ENCODE peak calls at places on chromosomes 4 and X, in seven cellular contexts. K is left lung, H is breast epithelium, O is fibroblast of lung, R is progenitor cell of endocrine pancreas, U is neural crest cell, P is ovary. Q is an unnamed sample.
A peak's percentile ranks its signal among the peaks of the same experiment; 100 is the strongest.

GRCh38 chr4:88244821-88245579 is 39.4 kb downstream of the PPM1K start:
- DNase-seq in P (no peak), K (no peak), H (no peak), R (no peak), U (no peak), O (no peak), Q (no peak)

GRCh38 chr4:151455212-151455611 is 46.2 kb downstream of the FHIP1A start:
- DNase-seq in R (no peak), K (no peak), U (no peak), H (no peak), O (no peak), P (no peak), Q (no peak)

GRCh38 chr4:128519163-128519810 is 231.7 kb upstream of the PGRMC2 start:
- DNase-seq in R (no peak), H (no peak), P (peak; percentile 44), U (no peak), K (no peak), O (peak; percentile 74), Q (no peak)

GRCh38 chrX:120302434-120302833 is 8.8 kb downstream of the TMEM255A start:
- DNase-seq in U (no peak), R (no peak), K (peak; percentile 58), H (no peak), O (no peak), P (no peak), Q (no peak)

GRCh38 chrX:136250191-136251041 is 784 bp downstream of the MAP7D3 start:
- DNase-seq in U (no peak), H (no peak), P (peak; percentile 29), O (peak; percentile 37), R (no peak), K (no peak), Q (no peak)

GRCh38 chrX:97039363-97040029 is 155.8 kb downstream of the RPA4 start:
- DNase-seq in P (peak; percentile 8), K (no peak), U (no peak), R (no peak), H (no peak), O (peak; percentile 66), Q (no peak)

GRCh38 chr4:87989765-87990164 is 14.3 kb downstream of the SPP1 start:
- DNase-seq in O (no peak), H (no peak), R (no peak), K (no peak), U (no peak), P (no peak), Q (no peak)

GRCh38 chrX:67787196-67787595 is 243.4 kb downstream of the AR start:
- DNase-seq in P (no peak), U (no peak), H (no peak), R (no peak), K (no peak), O (no peak), Q (no peak)

GRCh38 chr4:168574581-168575295 is 77.9 kb downstream of the PALLD start:
- DNase-seq in R (no peak), U (no peak), H (no peak), P (no peak), O (peak; percentile 84), K (no peak), Q (no peak)

GRCh38 chrX:21974011-21974385 is 33.5 kb downstream of the SMS start:
- DNase-seq in R (no peak), H (no peak), K (no peak), O (peak; percentile 46), U (no peak), P (no peak), Q (no peak)

GRCh38 chrX:42746606-42747005 is 31.4 kb downstream of the PPP1R2C start:
- DNase-seq in H (no peak), O (peak; percentile 89), K (no peak), U (no peak), R (no peak), P (no peak), Q (no peak)

GRCh38 chr4:185735887-185736286 is 76.1 kb downstream of the SORBS2 start:
- DNase-seq in H (no peak), P (no peak), O (no peak), K (no peak), R (no peak), U (no peak), Q (no peak)

GRCh38 chr4:145930592-145930991 is 8.0 kb downstream of the ZNF827 start:
- DNase-seq in R (no peak), H (no peak), U (no peak), P (no peak), K (no peak), O (no peak), Q (no peak)

DNA sequence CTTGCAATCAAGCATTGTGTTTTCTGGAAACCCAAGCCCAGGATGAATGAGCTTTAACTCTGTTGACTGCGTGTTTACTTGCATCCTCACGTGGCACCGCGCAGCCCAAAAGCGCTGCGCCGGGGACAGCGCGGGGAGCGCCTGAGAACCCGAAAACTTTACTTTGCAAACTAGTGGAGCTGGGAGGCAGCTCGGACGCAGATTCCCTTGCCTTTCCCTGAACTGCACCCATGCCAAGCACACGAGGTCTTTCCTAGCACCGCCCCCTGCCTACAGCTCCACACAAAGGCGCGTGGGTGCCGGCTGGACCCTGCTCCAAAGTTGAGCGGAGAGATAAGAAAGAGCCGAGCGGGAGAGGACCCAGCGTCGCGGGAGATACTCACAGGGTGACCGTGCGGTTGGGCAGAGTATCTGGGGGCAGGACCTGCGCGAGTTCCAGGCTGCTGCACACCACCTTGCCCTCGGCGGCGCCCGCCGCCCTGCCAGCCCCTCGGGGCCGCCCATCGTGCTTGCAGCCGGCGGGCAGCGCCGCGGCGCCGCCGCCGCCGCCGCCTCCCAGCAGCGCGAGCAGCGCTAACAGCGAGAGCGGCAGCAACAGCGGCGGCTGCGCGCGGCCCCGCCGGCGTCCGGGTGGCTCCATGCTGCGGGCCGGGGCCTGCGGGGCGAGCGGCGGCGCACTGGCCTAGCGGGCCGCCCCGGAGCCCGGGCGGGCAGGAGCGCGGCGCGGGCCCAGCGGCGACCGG is 550 bp downstream of the ADGRA3 start:
- DNase-seq in U (peak; percentile 56), H (no peak), R (peak; percentile 56), P (peak; percentile 72), O (peak; percentile 78), K (peak; percentile 63), Q (peak; percentile 72)
- TF ChIP-seq CTCF in U (peak; percentile 17), H (no peak), R (no peak), P (no peak), O (no peak), K (no peak), Q (peak; percentile 28)

GRCh38 chr4:2009651-2010233 is 968 bp upstream of the NELFA start:
- DNase-seq in H (no peak), U (peak; percentile 64), O (peak; percentile 49), K (peak; percentile 70), R (peak; percentile 61), P (peak; percentile 57), Q (no peak)
- TF ChIP-seq CTCF in H (peak; percentile 17), U (peak; percentile 58), O (peak; percentile 21), K (no peak), R (peak; percentile 47), P (peak; percentile 2), Q (peak; percentile 66)

GRCh38 chr4:83096397-83096796 is 18.1 kb downstream of the PLAC8 start:
- DNase-seq in U (no peak), O (no peak), R (no peak), P (no peak), K (no peak), H (no peak), Q (no peak)
- TF ChIP-seq CTCF in U (no peak), O (no peak), R (no peak), P (no peak), K (no peak), H (no peak), Q (no peak)

DNA sequence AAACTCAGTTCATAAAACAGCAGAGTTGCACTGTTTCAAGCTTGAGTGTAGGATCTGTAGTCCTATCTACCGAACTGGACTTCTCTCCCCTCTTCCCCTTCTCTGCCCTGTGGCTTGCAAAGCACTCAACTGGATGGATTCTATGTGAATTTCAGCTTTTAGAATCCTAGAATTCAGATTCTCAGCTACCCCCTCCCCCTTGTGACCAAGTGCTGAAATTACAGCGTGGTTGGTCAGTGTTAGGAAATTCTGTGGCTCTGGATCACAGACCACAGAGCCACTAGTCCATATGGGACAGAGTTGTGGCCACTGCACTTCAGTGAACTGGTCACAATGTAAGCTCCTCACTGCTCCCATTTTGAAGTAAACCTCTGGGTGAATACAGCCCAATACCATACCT is 64.6 kb upstream of the TRPC5 start:
- DNase-seq in U (peak; percentile 30), R (peak; percentile 15), P (no peak), K (no peak), H (no peak), O (peak; percentile 0), Q (no peak)
- TF ChIP-seq CTCF in U (peak; percentile 67), R (peak; percentile 69), P (no peak), K (no peak), H (no peak), O (no peak), Q (peak; percentile 76)

Q was measured in type B pancreatic cell.